ENCODE peak calls at places on chromosomes 4 and X, in eight cellular contexts. One of them, this sample, is unnamed.

GRCh38 chr4:10033191-10033881 is 12.0 kb upstream of the SLC2A9 start:
- DNase-seq in A549: no peak
- DNase-seq in sigmoid colon: peak
- DNase-seq in ovary: no peak
- DNase-seq in esophagus squamous epithelium: no peak
- DNase-seq in tibial nerve: no peak
- DNase-seq in body of pancreas: no peak
- DNase-seq in Peyer's patch: peak
- DNase-seq in this sample: no peak

GRCh38 chr4:128780688-128781087 is 28.8 kb upstream of the JADE1 start:
- DNase-seq in Peyer's patch: no peak
- DNase-seq in A549: no peak
- DNase-seq in sigmoid colon: no peak
- DNase-seq in ovary: no peak
- DNase-seq in esophagus squamous epithelium: no peak
- DNase-seq in tibial nerve: no peak
- DNase-seq in body of pancreas: no peak
- DNase-seq in this sample: no peak

GRCh38 chrX:150980711-150981110 is 2.4 kb upstream of the HMGB3 start:
- DNase-seq in Peyer's patch: no peak
- DNase-seq in esophagus squamous epithelium: no peak
- DNase-seq in body of pancreas: no peak
- DNase-seq in sigmoid colon: no peak
- DNase-seq in tibial nerve: no peak
- DNase-seq in A549: no peak
- DNase-seq in ovary: no peak
- DNase-seq in this sample: no peak

GRCh38 chrX:2484721-2485459 is 15.9 kb downstream of the DHRSX start:
- DNase-seq in Peyer's patch: no peak
- DNase-seq in tibial nerve: no peak
- DNase-seq in body of pancreas: no peak
- DNase-seq in sigmoid colon: peak
- DNase-seq in A549: no peak
- DNase-seq in esophagus squamous epithelium: no peak
- DNase-seq in ovary: peak
- DNase-seq in this sample: no peak

GRCh38 chr4:138182838-138183426 is 59.2 kb downstream of the SLC7A11 start:
- DNase-seq in esophagus squamous epithelium: no peak
- DNase-seq in sigmoid colon: no peak
- DNase-seq in body of pancreas: peak
- DNase-seq in A549: peak
- DNase-seq in Peyer's patch: no peak
- DNase-seq in ovary: no peak
- DNase-seq in tibial nerve: no peak
- DNase-seq in this sample: no peak

GRCh38 chrX:928606-929005 is 283.8 kb downstream of the CRLF2 start:
- DNase-seq in Peyer's patch: no peak
- DNase-seq in body of pancreas: no peak
- DNase-seq in esophagus squamous epithelium: no peak
- DNase-seq in A549: no peak
- DNase-seq in ovary: no peak
- DNase-seq in sigmoid colon: no peak
- DNase-seq in tibial nerve: no peak
- DNase-seq in this sample: no peak

GRCh38 chr4:3483471-3483921 is 20.4 kb downstream of the DOK7 start:
- DNase-seq in A549: no peak
- DNase-seq in tibial nerve: no peak
- DNase-seq in esophagus squamous epithelium: no peak
- DNase-seq in body of pancreas: no peak
- DNase-seq in sigmoid colon: no peak
- DNase-seq in Peyer's patch: no peak
- DNase-seq in ovary: no peak
- DNase-seq in this sample: no peak

GRCh38 chr4:476501-476900 is 22.5 kb downstream of the ZNF721 start:
- DNase-seq in sigmoid colon: no peak
- DNase-seq in tibial nerve: no peak
- DNase-seq in esophagus squamous epithelium: no peak
- DNase-seq in body of pancreas: no peak
- DNase-seq in Peyer's patch: no peak
- DNase-seq in ovary: no peak
- DNase-seq in A549: no peak
- DNase-seq in this sample: no peak

GRCh38 chr4:109276482-109277095 is 25.9 kb downstream of the COL25A1 start:
- DNase-seq in esophagus squamous epithelium: no peak
- DNase-seq in body of pancreas: no peak
- DNase-seq in Peyer's patch: no peak
- DNase-seq in ovary: no peak
- DNase-seq in tibial nerve: no peak
- DNase-seq in A549: no peak
- DNase-seq in sigmoid colon: no peak
- DNase-seq in this sample: no peak

GRCh38 chrX:13716905-13717304 is 17.5 kb downstream of the TRAPPC2 start:
- DNase-seq in ovary: no peak
- DNase-seq in sigmoid colon: no peak
- DNase-seq in esophagus squamous epithelium: no peak
- DNase-seq in tibial nerve: no peak
- DNase-seq in A549: no peak
- DNase-seq in body of pancreas: no peak
- DNase-seq in Peyer's patch: peak
- DNase-seq in this sample: no peak

GRCh38 chr4:185566972-185567749 is 31.9 kb upstream of the PDLIM3 start:
- DNase-seq in esophagus squamous epithelium: no peak
- DNase-seq in tibial nerve: no peak
- DNase-seq in ovary: no peak
- DNase-seq in Peyer's patch: no peak
- DNase-seq in sigmoid colon: peak
- DNase-seq in body of pancreas: peak
- DNase-seq in A549: peak
- DNase-seq in this sample: no peak

GRCh38 chr4:44674471-44674870 is 3.7 kb upstream of the GUF1 start:
- DNase-seq in Peyer's patch: no peak
- DNase-seq in esophagus squamous epithelium: no peak
- DNase-seq in A549: no peak
- DNase-seq in body of pancreas: no peak
- DNase-seq in ovary: no peak
- DNase-seq in sigmoid colon: no peak
- DNase-seq in tibial nerve: no peak
- DNase-seq in this sample: no peak

GRCh38 chr4:23759066-23759465 is 130.8 kb downstream of the PPARGC1A start:
- DNase-seq in tibial nerve: no peak
- DNase-seq in body of pancreas: no peak
- DNase-seq in sigmoid colon: no peak
- DNase-seq in ovary: no peak
- DNase-seq in A549: no peak
- DNase-seq in esophagus squamous epithelium: no peak
- DNase-seq in Peyer's patch: no peak
- DNase-seq in this sample: no peak

GRCh38 chrX:147884958-147885357 is 26.8 kb upstream of the FMR1 start:
- DNase-seq in tibial nerve: no peak
- DNase-seq in sigmoid colon: no peak
- DNase-seq in A549: peak
- DNase-seq in Peyer's patch: no peak
- DNase-seq in esophagus squamous epithelium: no peak
- DNase-seq in ovary: no peak
- DNase-seq in body of pancreas: no peak
- DNase-seq in this sample: no peak

GRCh38 chr4:22504931-22505330 is 10.9 kb downstream of the ADGRA3 start:
- DNase-seq in A549: no peak
- DNase-seq in esophagus squamous epithelium: no peak
- DNase-seq in sigmoid colon: no peak
- DNase-seq in tibial nerve: no peak
- DNase-seq in Peyer's patch: no peak
- DNase-seq in body of pancreas: no peak
- DNase-seq in ovary: no peak
- DNase-seq in this sample: no peak

GRCh38 chr4:10584042-10584441 is 100.5 kb downstream of the CLNK start:
- DNase-seq in esophagus squamous epithelium: no peak
- DNase-seq in sigmoid colon: no peak
- DNase-seq in tibial nerve: no peak
- DNase-seq in body of pancreas: no peak
- DNase-seq in A549: no peak
- DNase-seq in Peyer's patch: no peak
- DNase-seq in ovary: no peak
- DNase-seq in this sample: peak

GRCh38 chrX:51047950-51048349 is 137.4 kb downstream of the BMP15 start:
- DNase-seq in sigmoid colon: no peak
- DNase-seq in A549: no peak
- DNase-seq in ovary: no peak
- DNase-seq in Peyer's patch: no peak
- DNase-seq in tibial nerve: no peak
- DNase-seq in body of pancreas: no peak
- DNase-seq in esophagus squamous epithelium: no peak
- DNase-seq in this sample: no peak

GRCh38 chrX:95893632-95894031 is 791.0 kb upstream of the DIAPH2 start:
- DNase-seq in A549: no peak
- DNase-seq in body of pancreas: no peak
- DNase-seq in ovary: no peak
- DNase-seq in sigmoid colon: no peak
- DNase-seq in Peyer's patch: no peak
- DNase-seq in esophagus squamous epithelium: no peak
- DNase-seq in tibial nerve: no peak
- DNase-seq in this sample: no peak

GRCh38 chrX:139559383-139560042 is 29.0 kb downstream of the F9 start:
- DNase-seq in sigmoid colon: no peak
- DNase-seq in A549: peak
- DNase-seq in ovary: no peak
- DNase-seq in tibial nerve: no peak
- DNase-seq in Peyer's patch: no peak
- DNase-seq in esophagus squamous epithelium: no peak
- DNase-seq in body of pancreas: peak
- DNase-seq in this sample: peak

GRCh38 chr4:2462218-2462991 is 6.5 kb upstream of the RNF4 start:
- DNase-seq in ovary: peak
- DNase-seq in esophagus squamous epithelium: no peak
- DNase-seq in A549: peak
- DNase-seq in body of pancreas: peak
- DNase-seq in Peyer's patch: peak
- DNase-seq in sigmoid colon: peak
- DNase-seq in tibial nerve: peak
- DNase-seq in this sample: peak

GRCh38 chrX:131405497-131405896 is 116.4 kb upstream of the IGSF1 start:
- DNase-seq in esophagus squamous epithelium: no peak
- DNase-seq in body of pancreas: no peak
- DNase-seq in tibial nerve: no peak
- DNase-seq in ovary: no peak
- DNase-seq in Peyer's patch: no peak
- DNase-seq in sigmoid colon: no peak
- DNase-seq in A549: no peak
- DNase-seq in this sample: no peak
- TF ChIP-seq CTCF in esophagus squamous epithelium: no peak
- TF ChIP-seq CTCF in body of pancreas: no peak
- TF ChIP-seq CTCF in tibial nerve: no peak
- TF ChIP-seq CTCF in ovary: no peak
- TF ChIP-seq CTCF in Peyer's patch: no peak
- TF ChIP-seq CTCF in sigmoid colon: no peak
- TF ChIP-seq CTCF in A549: no peak
- TF ChIP-seq CTCF in this sample: no peak

GRCh38 chrX:68828740-68829593 is at the start of gene EFNB1:
- DNase-seq in esophagus squamous epithelium: peak
- DNase-seq in Peyer's patch: peak
- DNase-seq in body of pancreas: peak
- DNase-seq in ovary: peak
- DNase-seq in A549: peak
- DNase-seq in tibial nerve: peak
- DNase-seq in sigmoid colon: peak
- DNase-seq in this sample: peak
- TF ChIP-seq POLR2A in esophagus squamous epithelium: no peak
- TF ChIP-seq POLR2A in Peyer's patch: peak
- TF ChIP-seq POLR2A in body of pancreas: peak
- TF ChIP-seq POLR2A in ovary: peak
- TF ChIP-seq POLR2A in A549: peak
- TF ChIP-seq POLR2A in tibial nerve: peak
- TF ChIP-seq POLR2A in sigmoid colon: peak
- TF ChIP-seq POLR2A in this sample: no peak

GRCh38 chr4:171202908-171203307 is 610.3 kb upstream of the GALNTL6 start:
- DNase-seq in ovary: no peak
- DNase-seq in A549: no peak
- DNase-seq in esophagus squamous epithelium: no peak
- DNase-seq in Peyer's patch: no peak
- DNase-seq in tibial nerve: no peak
- DNase-seq in body of pancreas: peak
- DNase-seq in sigmoid colon: no peak
- DNase-seq in this sample: no peak

DNA sequence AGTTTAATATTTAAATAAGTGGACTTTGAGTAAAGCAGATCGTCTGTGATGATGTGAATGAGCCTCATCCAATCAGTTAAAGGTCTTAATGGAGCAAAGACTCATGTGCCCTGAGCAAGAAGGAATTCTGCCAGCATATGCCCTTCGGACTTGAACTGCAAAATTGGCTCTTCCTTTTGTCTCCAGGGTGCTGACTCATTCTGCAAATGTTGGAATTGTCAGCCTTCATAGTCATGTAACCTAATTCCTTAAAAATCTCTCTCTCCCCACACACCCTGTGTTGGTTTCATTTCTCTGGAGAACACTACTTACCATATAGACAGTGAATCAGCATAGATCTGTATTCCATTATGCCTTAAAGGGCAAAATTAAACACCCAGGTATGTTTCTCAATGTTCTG is 609.8 kb upstream of the GALNTL6 start:
- DNase-seq in body of pancreas: no peak
- DNase-seq in ovary: no peak
- DNase-seq in A549: peak
- DNase-seq in Peyer's patch: no peak
- DNase-seq in sigmoid colon: no peak
- DNase-seq in tibial nerve: no peak
- DNase-seq in esophagus squamous epithelium: no peak
- DNase-seq in this sample: no peak
- H3K27ac ChIP-seq in body of pancreas: peak
- H3K27ac ChIP-seq in ovary: no peak
- H3K27ac ChIP-seq in A549: peak
- H3K27ac ChIP-seq in Peyer's patch: no peak
- H3K27ac ChIP-seq in sigmoid colon: no peak
- H3K27ac ChIP-seq in tibial nerve: no peak
- H3K27ac ChIP-seq in esophagus squamous epithelium: no peak
- H3K27ac ChIP-seq in this sample: no peak

DNA sequence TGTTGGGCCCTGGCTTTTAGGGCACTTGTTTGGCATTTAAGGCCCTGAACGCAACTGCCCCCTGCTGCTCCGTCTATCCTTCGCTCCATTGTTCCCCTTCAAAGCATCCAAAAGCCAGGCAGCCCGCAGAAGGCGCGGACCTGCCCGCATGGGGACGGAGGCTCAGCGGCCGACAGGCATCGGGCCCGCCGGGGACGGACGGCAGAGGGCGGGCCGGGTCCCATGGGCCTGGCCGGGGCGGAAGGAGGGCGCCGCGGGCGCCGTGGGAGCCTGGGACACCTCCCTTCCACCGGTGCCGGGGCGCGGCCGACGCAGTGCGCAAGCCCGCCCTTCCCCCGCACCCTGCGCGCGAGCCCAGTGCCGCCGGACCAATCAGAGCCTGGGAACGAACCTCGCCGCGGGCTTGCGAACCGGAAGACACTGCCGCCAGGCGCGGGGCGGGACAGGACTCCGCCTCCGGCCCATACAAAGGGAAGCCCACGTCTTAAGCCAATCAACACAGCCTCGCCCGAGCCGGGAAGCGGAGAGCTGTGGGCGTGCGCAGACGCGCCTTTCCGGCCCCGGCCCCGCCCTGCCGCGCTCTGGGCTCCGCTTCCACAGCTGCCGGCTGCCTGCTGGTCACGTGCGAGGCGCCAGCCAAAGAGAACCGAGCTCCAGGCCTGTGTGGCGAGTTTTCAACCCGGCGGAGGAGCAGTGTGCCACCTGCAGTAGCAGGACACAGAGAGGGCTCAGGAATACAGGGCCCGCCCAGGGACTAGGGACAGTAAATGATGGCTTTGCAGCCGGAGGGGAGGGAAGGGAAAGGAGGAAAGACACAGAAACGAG is 2.1 kb upstream of the ARHGAP4 start:
- DNase-seq in ovary: peak
- DNase-seq in body of pancreas: peak
- DNase-seq in esophagus squamous epithelium: peak
- DNase-seq in tibial nerve: peak
- DNase-seq in Peyer's patch: peak
- DNase-seq in sigmoid colon: peak
- DNase-seq in A549: peak
- DNase-seq in this sample: peak
- TF ChIP-seq CTCF in ovary: peak
- TF ChIP-seq CTCF in body of pancreas: no peak
- TF ChIP-seq CTCF in esophagus squamous epithelium: peak
- TF ChIP-seq CTCF in tibial nerve: peak
- TF ChIP-seq CTCF in Peyer's patch: peak
- TF ChIP-seq CTCF in sigmoid colon: no peak
- TF ChIP-seq CTCF in A549: peak
- TF ChIP-seq CTCF in this sample: peak

This sample was measured in stomach.